ENCODE peak calls at places on chromosomes 7 and 10, in seven cellular contexts. K is aorta, N is PC-9, V is hepatocyte, G is H1, Q is ovary, O is small intestine. A is an unnamed sample. For H3K36me3 and H3K4me1, the result is how much of the 10 kb centered on the place peaks cover.

GRCh38 chr10:101932182-101932581 is 88.6 kb upstream of the KCNIP2 start:
- DNase-seq in V (no peak), N (no peak), G (no peak), Q (no peak), O (no peak), K (no peak), A (no peak)

GRCh38 chr7:32163141-32163806 is 93.1 kb upstream of the PDE1C start:
- DNase-seq in Q (peak), V (no peak), O (peak), N (no peak), K (peak), G (no peak), A (peak)

GRCh38 chr10:125024496-125025234 is 82.7 kb downstream of the ZRANB1 start:
- DNase-seq in Q (peak), V (no peak), N (no peak), G (no peak), K (peak), O (peak), A (no peak)

GRCh38 chr7:157855452-157856213 is 518.8 kb downstream of the DNAJB6 start:
- DNase-seq in K (peak), Q (no peak), V (no peak), N (no peak), G (no peak), O (no peak), A (no peak)

GRCh38 chr10:79380918-79381775 is 33.9 kb downstream of the PPIF start:
- DNase-seq in Q (no peak), O (no peak), G (no peak), N (no peak), V (no peak), K (no peak), A (peak)

GRCh38 chr7:157476654-157477549 is 140.1 kb downstream of the DNAJB6 start:
- DNase-seq in K (peak), V (no peak), Q (peak), G (peak), N (no peak), O (no peak), A (no peak)

GRCh38 chr7:105916603-105917002 is 40.2 kb upstream of the ATXN7L1 start:
- DNase-seq in Q (no peak), K (no peak), V (no peak), O (no peak), G (no peak), N (no peak), A (peak)

GRCh38 chr10:34320265-34320664 is 494.8 kb downstream of the PARD3 start:
- DNase-seq in G (no peak), Q (no peak), K (no peak), N (no peak), V (no peak), O (no peak), A (no peak)

GRCh38 chr10:31604141-31604540 is 285.1 kb downstream of the ZEB1 start:
- DNase-seq in Q (no peak), O (no peak), K (no peak), N (no peak), G (no peak), V (peak), A (peak)

GRCh38 chr7:96111405-96111804 is 210.5 kb downstream of the SLC25A13 start:
- DNase-seq in G (no peak), N (no peak), O (no peak), Q (no peak), K (no peak), V (no peak), A (no peak)

GRCh38 chr7:17939111-17939669 is 1.1 kb downstream of the SNX13 start:
- DNase-seq in O (peak), K (no peak), N (peak), V (peak), Q (no peak), G (no peak), A (peak)

GRCh38 chr10:14879055-14879800 is 562 bp downstream of the SUV39H2 start:
- DNase-seq in G (no peak), V (peak), Q (no peak), O (peak), N (no peak), K (no peak), A (peak)

GRCh38 chr7:37590824-37591223 is 92.7 kb upstream of the GPR141 start:
- DNase-seq in G (no peak), O (no peak), N (no peak), K (no peak), V (no peak), Q (no peak), A (no peak)

GRCh38 chr10:106931159-106931852 is 233.2 kb downstream of the SORCS1 start:
- DNase-seq in G (no peak), N (no peak), V (peak), Q (no peak), K (no peak), O (no peak), A (no peak)

GRCh38 chr10:132532784-132533560 is 4.6 kb upstream of the INPP5A start:
- DNase-seq in Q (no peak), V (no peak), N (peak), O (no peak), G (no peak), K (peak), A (peak)

GRCh38 chr7:6623589-6624245 is 8.3 kb downstream of the ZNF853 start:
- DNase-seq in V (no peak), G (no peak), N (no peak), K (no peak), Q (no peak), O (no peak), A (no peak)

GRCh38 chr7:103887050-103887449 is 102.4 kb downstream of the RELN start:
- DNase-seq in K (no peak), N (no peak), G (no peak), O (no peak), Q (no peak), V (no peak), A (no peak)

GRCh38 chr7:99379043-99379577 is 4.6 kb downstream of the ARPC1B start:
- DNase-seq in Q (no peak), O (no peak), N (no peak), K (no peak), G (no peak), V (peak), A (peak)

GRCh38 chr7:130732980-130733865 is 784 bp downstream of the KLF14 start:
- DNase-seq in O (no peak), N (no peak), G (peak), V (peak), K (no peak), Q (peak), A (peak)

GRCh38 chr7:12570529-12571461 is at the start of gene SCIN:
- DNase-seq in N (no peak), Q (no peak), K (peak), V (peak), G (peak), O (peak), A (peak)

GRCh38 chr10:99329238-99329890 is at the start of gene CNNM1:
- DNase-seq in Q (peak), V (peak), N (no peak), K (peak), G (peak), O (no peak), A (peak)

GRCh38 chr10:121947931-121948330 is 20.1 kb upstream of the ATE1 start:
- DNase-seq in N (no peak), G (no peak), O (no peak), Q (no peak), K (no peak), V (no peak), A (no peak)

GRCh38 chr10:126126023-126126422 is 229.7 kb downstream of the FANK1 start:
- DNase-seq in Q (no peak), N (no peak), O (no peak), K (no peak), V (no peak), G (no peak), A (no peak)

GRCh38 chr7:115226410-115226809 is 304.5 kb downstream of the MDFIC start:
- DNase-seq in Q (no peak), N (no peak), O (no peak), G (no peak), K (no peak), V (no peak), A (no peak)

GRCh38 chr10:91022924-91023707 is 102.2 kb upstream of the ANKRD1 start:
- DNase-seq in O (no peak), Q (no peak), K (no peak), G (no peak), V (no peak), N (no peak), A (peak)

GRCh38 chr10:68423522-68423921 is 16.4 kb upstream of the RUFY2 start:
- DNase-seq in Q (no peak), K (no peak), O (no peak), N (no peak), G (no peak), V (no peak), A (no peak)
- H3K36me3 ChIP-seq in Q (under half), K (under half), O (under half), N (under half), G (under half), V (under half), A (under half)

DNA sequence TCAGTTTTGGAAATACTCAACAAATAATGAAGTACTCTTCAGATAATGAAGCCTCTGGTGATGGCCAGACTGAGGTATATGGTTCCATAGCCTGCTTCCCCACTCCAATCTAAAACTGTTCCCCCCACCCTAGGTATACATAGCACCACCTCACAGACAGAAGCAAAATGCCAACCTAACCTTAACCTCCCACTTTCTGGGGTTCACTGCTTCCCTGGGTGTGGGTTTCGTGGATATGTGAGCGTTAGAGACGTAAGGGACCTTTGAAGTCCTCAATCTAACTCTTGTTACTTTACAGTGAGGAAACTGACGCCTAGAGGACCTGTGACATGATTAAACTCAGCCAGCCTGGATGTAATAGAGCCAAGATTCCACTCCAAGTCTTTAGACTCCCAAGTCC is 1.4 kb downstream of the RHBDD2 start:
- DNase-seq in K (no peak), V (no peak), Q (no peak), O (no peak), N (no peak), G (no peak), A (no peak)
- H3K4me3 ChIP-seq in K (peak), V (peak), Q (no peak), O (no peak), N (peak), G (peak), A (peak)

GRCh38 chr7:78492146-78492545 is 693.6 kb downstream of the PHTF2 start:
- DNase-seq in N (no peak), K (no peak), G (no peak), O (no peak), V (no peak), Q (no peak), A (no peak)
- H3K4me1 ChIP-seq in N (under half), K (under half), G (under half), O (under half), V (under half), Q (under half), A (under half)

DNA sequence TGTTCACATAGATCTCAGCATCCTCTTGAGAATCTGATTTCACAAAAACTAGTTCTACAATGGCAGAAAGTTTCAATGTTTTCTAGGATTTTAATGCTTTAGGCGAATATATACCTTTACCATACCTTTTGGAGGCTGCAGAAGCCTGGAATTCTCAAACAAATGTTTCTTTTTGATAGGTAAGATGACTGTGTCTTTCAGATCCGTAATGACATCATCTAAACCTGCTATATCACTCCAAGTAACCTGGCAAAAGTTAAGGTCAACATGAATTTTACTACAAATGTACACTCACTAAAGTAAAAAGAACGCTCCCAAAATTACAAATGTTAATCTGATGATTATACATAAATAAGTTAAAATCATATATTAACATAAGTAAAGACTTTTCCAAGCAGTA is 27.8 kb downstream of the ATAD1 start:
- DNase-seq in O (no peak), K (no peak), V (no peak), N (no peak), Q (no peak), G (no peak), A (no peak)
- H3K36me3 ChIP-seq in O (under half), K (under half), V (under half), N (under half), Q (under half), G (under half), A (under half)

GRCh38 chr7:5459084-5459483 is 35.5 kb upstream of the TNRC18 start:
- DNase-seq in Q (no peak), V (no peak), N (no peak), G (no peak), K (no peak), O (no peak), A (no peak)
- H3K4me3 ChIP-seq in Q (no peak), V (no peak), N (no peak), G (no peak), K (no peak), O (no peak), A (no peak)

GRCh38 chr10:10596256-10596655 is 421.4 kb upstream of the CELF2 start:
- DNase-seq in G (no peak), Q (no peak), V (no peak), O (no peak), K (no peak), N (no peak), A (no peak)
- H3K4me1 ChIP-seq in G (under half), Q (under half), V (under half), O (under half), K (under half), N (under half), A (under half)